ENCODE peak calls at places on chromosomes 4 and X, in eight cellular contexts. D, G, R, E, A, K, B and T are unnamed samples.
A peak's percentile ranks its signal among the peaks of the same experiment; 100 is the strongest.

GRCh38 chr4:107997001-107997788 is 7.5 kb downstream of the HADH start:
- DNase-seq in D (no peak), G (no peak), R (peak; percentile 61), E (peak; percentile 33), A (no peak), K (peak; percentile 60), B (peak; percentile 80), T (peak; percentile 81)

GRCh38 chrX:151754042-151754419 is 19.5 kb downstream of the CNGA2 start:
- DNase-seq in D (peak; percentile 11), G (no peak), R (no peak), E (no peak), A (no peak), K (peak; percentile 64), B (no peak), T (peak; percentile 86)

GRCh38 chrX:68411729-68412128 is 21.6 kb downstream of the OPHN1 start:
- DNase-seq in D (no peak), G (no peak), R (no peak), E (no peak), A (no peak), K (no peak), B (no peak), T (no peak)

GRCh38 chrX:103531002-103531401 is 11.7 kb upstream of the RAB40A start:
- DNase-seq in D (no peak), G (no peak), R (no peak), E (no peak), A (no peak), K (peak; percentile 86), B (no peak), T (peak; percentile 82)

GRCh38 chrX:151688695-151689094 is 6.6 kb upstream of the PRRG3 start:
- DNase-seq in D (no peak), G (no peak), R (no peak), E (no peak), A (no peak), K (no peak), B (no peak), T (no peak)

GRCh38 chrX:111095974-111096870 is at the start of gene PAK3:
- DNase-seq in D (no peak), G (peak; percentile 72), R (no peak), E (peak; percentile 15), A (peak; percentile 35), K (peak; percentile 48), B (peak; percentile 82), T (peak; percentile 15)

GRCh38 chr4:531721-532565 is 32.9 kb downstream of the PIGG start:
- DNase-seq in D (no peak), G (no peak), R (no peak), E (no peak), A (no peak), K (no peak), B (no peak), T (no peak)

GRCh38 chrX:148601034-148601433 is 100.6 kb downstream of the AFF2 start:
- DNase-seq in D (no peak), G (no peak), R (no peak), E (no peak), A (no peak), K (peak; percentile 24), B (no peak), T (no peak)

GRCh38 chr4:4443821-4444220 is 56.9 kb downstream of the NSG1 start:
- DNase-seq in D (no peak), G (peak; percentile 46), R (no peak), E (no peak), A (no peak), K (peak; percentile 59), B (no peak), T (peak; percentile 54)

GRCh38 chrX:155215443-155216178 is 649 bp upstream of the VBP1 start:
- DNase-seq in D (no peak), G (no peak), R (no peak), E (no peak), A (no peak), K (no peak), B (no peak), T (no peak)

GRCh38 chrX:9542106-9542764 is 77.4 kb downstream of the TBL1X start:
- DNase-seq in D (no peak), G (no peak), R (no peak), E (no peak), A (no peak), K (no peak), B (no peak), T (no peak)

GRCh38 chr4:113666386-113667114 is 95.0 kb downstream of the CAMK2D start:
- DNase-seq in D (no peak), G (no peak), R (no peak), E (no peak), A (no peak), K (no peak), B (no peak), T (no peak)

GRCh38 chrX:150688911-150689451 is 4.2 kb upstream of the MTMR1 start:
- DNase-seq in D (peak; percentile 42), G (peak; percentile 64), R (no peak), E (no peak), A (no peak), K (peak; percentile 94), B (no peak), T (peak; percentile 87)

GRCh38 chr4:3324093-3324815 is 31.4 kb downstream of the RGS12 start:
- DNase-seq in D (no peak), G (peak; percentile 84), R (no peak), E (no peak), A (peak; percentile 17), K (no peak), B (peak; percentile 34), T (no peak)

GRCh38 chr4:88467392-88467791 is 10.5 kb downstream of the HERC5 start:
- DNase-seq in D (no peak), G (no peak), R (no peak), E (no peak), A (no peak), K (no peak), B (no peak), T (no peak)

GRCh38 chrX:151773434-151773833 is 38.9 kb downstream of the CNGA2 start:
- DNase-seq in D (no peak), G (peak; percentile 3), R (no peak), E (no peak), A (no peak), K (no peak), B (no peak), T (no peak)

GRCh38 chr4:88320174-88320779 is 35.9 kb upstream of the PPM1K start:
- DNase-seq in D (no peak), G (peak; percentile 1), R (no peak), E (peak; percentile 37), A (no peak), K (peak; percentile 20), B (no peak), T (no peak)

GRCh38 chr4:121462660-121463261 is 81.9 kb upstream of the QRFPR start:
- DNase-seq in D (peak; percentile 8), G (peak; percentile 91), R (no peak), E (peak; percentile 83), A (peak; percentile 31), K (peak; percentile 83), B (no peak), T (peak; percentile 80)

GRCh38 chrX:69016220-69016941 is 148.9 kb downstream of the PJA1 start:
- DNase-seq in D (no peak), G (no peak), R (no peak), E (no peak), A (no peak), K (no peak), B (no peak), T (no peak)

GRCh38 chrX:39067866-39068265 is 266.6 kb downstream of the MID1IP1 start:
- DNase-seq in D (no peak), G (no peak), R (no peak), E (no peak), A (no peak), K (no peak), B (no peak), T (peak; percentile 12)

GRCh38 chrX:43679778-43680177 is 23.7 kb downstream of the MAOA start:
- DNase-seq in D (no peak), G (no peak), R (no peak), E (no peak), A (no peak), K (peak; percentile 67), B (no peak), T (peak; percentile 53)

GRCh38 chr4:23932935-23933334 is 43.1 kb upstream of the PPARGC1A start:
- DNase-seq in D (no peak), G (peak; percentile 88), R (no peak), E (no peak), A (no peak), K (peak; percentile 14), B (no peak), T (peak; percentile 53)
- TF ChIP-seq CTCF in D (no peak), G (peak; percentile 57), R (peak; percentile 21), E (no peak), A (peak; percentile 47), K (no peak), B (no peak), T (peak; percentile 39)

DNA sequence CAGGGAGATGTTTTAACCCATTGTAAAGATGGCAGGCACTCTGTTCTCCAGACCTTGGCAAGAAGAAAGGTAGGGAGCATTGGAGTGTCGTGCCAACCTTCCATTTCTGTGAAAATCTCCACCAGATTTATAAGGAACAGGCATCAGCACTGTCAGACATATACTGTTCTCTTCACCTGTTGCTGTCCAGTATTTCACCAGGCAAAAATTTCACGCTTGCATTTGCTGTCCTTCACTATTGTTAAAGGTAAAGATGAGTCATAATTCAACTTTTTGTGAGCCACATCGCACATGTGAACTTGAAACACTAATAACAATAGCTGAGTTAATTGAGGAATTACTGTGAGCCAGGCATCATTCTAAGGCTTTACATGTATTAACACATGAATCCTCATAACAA is 203.4 kb downstream of the ENOX2 start:
- DNase-seq in D (no peak), G (no peak), R (no peak), E (no peak), A (no peak), K (no peak), B (no peak), T (no peak)
- H3K4me3 ChIP-seq in D (no peak overlapping the region), G (no peak overlapping the region), R (no peak overlapping the region), E (no peak overlapping the region), A (no peak overlapping the region), K (no peak overlapping the region), B (no peak overlapping the region), T (no peak overlapping the region)

DNA sequence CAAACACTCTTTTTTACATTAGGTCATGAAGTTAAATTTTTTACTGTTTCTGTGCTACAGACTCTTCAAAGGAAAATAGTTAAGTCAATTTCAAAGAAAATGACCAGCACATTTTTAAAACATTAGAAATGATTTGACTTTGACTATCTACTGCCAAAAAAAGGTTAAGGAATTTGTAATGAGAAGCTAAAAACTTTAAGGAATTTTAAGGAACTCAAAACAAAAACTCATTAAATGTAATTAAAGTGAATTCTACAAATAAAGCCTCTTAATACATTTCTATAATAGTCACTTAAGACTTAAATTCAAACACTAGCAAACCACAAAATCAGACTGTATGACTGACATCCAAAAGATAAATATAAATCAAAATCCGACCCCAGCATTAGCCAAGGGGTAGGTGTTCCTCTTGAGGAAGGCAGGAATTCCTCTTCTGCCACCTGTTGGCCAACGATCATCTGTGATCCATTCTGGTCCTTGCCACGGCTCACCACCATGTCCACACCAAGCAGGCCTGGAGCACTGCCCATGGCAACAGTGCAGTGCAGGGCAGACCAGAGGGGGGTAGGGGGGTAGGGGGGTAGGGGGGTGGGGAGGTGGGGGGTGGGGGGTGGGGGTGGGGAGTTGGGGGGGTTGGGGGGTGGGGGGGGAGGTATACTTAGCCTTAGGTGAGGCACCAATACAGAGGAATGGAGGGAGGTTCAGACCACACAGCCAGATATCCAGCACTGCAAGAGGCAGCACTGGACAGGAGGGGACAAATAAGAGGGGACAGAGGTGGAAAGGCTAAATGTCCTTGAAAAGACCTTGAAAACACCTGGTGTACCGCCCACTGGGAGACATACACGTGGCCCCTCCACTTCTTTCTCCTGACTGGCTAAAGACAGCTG is 287.4 kb downstream of the CHIC1 start:
- DNase-seq in D (peak; percentile 3), G (peak; percentile 36), R (peak; percentile 77), E (peak; percentile 50), A (peak; percentile 45), K (peak; percentile 51), B (no peak), T (peak; percentile 32)
- TF ChIP-seq CTCF in D (peak; percentile 15), G (peak; percentile 78), R (no peak), E (peak; percentile 41), A (no peak), K (peak; percentile 30), B (no peak), T (peak; percentile 5)

GRCh38 chr4:52575406-52575805 is 83.7 kb downstream of the USP46 start:
- DNase-seq in D (no peak), G (no peak), R (no peak), E (no peak), A (no peak), K (no peak), B (no peak), T (no peak)
- H3K4me3 ChIP-seq in D (no peak overlapping the region), G (no peak overlapping the region), R (no peak overlapping the region), E (no peak overlapping the region), A (no peak overlapping the region), K (no peak overlapping the region), B (no peak overlapping the region), T (no peak overlapping the region)